ENCODE peak calls at places on chromosome 3, in four cellular contexts. D is HepG2, L is GM12878, F is K562. O is an unnamed sample.
A peak's percentile ranks its signal among the peaks of the same experiment; 100 is the strongest.

GRCh38 chr3:25471081-25471768 is 43.2 kb downstream of the RARB start:
- DNase-seq in D (no peak), L (no peak), F (no peak), O (no peak)

GRCh38 chr3:181705081-181705480 is 6.6 kb upstream of the SOX2 start:
- DNase-seq in D (no peak), L (no peak), F (no peak), O (no peak)

GRCh38 chr3:28792604-28793003 is 444.0 kb upstream of the AZI2 start:
- DNase-seq in D (no peak), L (no peak), F (no peak), O (no peak)

GRCh38 chr3:24185738-24186384 is 240.8 kb downstream of the NR1D2 start:
- DNase-seq in D (peak; percentile 26), L (no peak), F (peak; percentile 89), O (peak; percentile 64)

GRCh38 chr3:23712656-23713559 is 92.8 kb upstream of the UBE2E1 start:
- DNase-seq in D (no peak), L (no peak), F (no peak), O (no peak)

GRCh38 chr3:159854500-159855124 is 134.0 kb upstream of the IL12A start:
- DNase-seq in D (peak; percentile 3), L (no peak), F (no peak), O (no peak)

GRCh38 chr3:114827495-114827894 is 319.6 kb downstream of the ZBTB20 start:
- DNase-seq in D (peak; percentile 66), L (peak; percentile 16), F (peak; percentile 11), O (peak; percentile 33)

GRCh38 chr3:33982269-33982798 is 183.9 kb downstream of the PDCD6IP start:
- DNase-seq in D (no peak), L (no peak), F (no peak), O (no peak)

GRCh38 chr3:71299160-71299559 is 284.4 kb downstream of the FOXP1 start:
- DNase-seq in D (no peak), L (no peak), F (no peak), O (no peak)

GRCh38 chr3:160098261-160098908 is 109.8 kb downstream of the IL12A start:
- DNase-seq in D (no peak), L (no peak), F (no peak), O (no peak)

GRCh38 chr3:143163562-143163961 is 44.0 kb downstream of the CHST2 start:
- DNase-seq in D (no peak), L (no peak), F (no peak), O (no peak)

GRCh38 chr3:149284034-149284433 is 49.4 kb downstream of the TM4SF18 start:
- DNase-seq in D (no peak), L (no peak), F (no peak), O (no peak)

GRCh38 chr3:149282836-149283235 is 50.6 kb downstream of the TM4SF18 start:
- DNase-seq in D (no peak), L (no peak), F (no peak), O (no peak)

GRCh38 chr3:149280950-149281349 is 52.5 kb downstream of the TM4SF18 start:
- DNase-seq in D (no peak), L (no peak), F (no peak), O (no peak)

GRCh38 chr3:149282322-149282721 is 51.1 kb downstream of the TM4SF18 start:
- DNase-seq in D (no peak), L (no peak), F (no peak), O (no peak)

GRCh38 chr3:149283401-149283800 is 50.0 kb downstream of the TM4SF18 start:
- DNase-seq in D (no peak), L (no peak), F (no peak), O (no peak)
- TF ChIP-seq FOXM1 in D (no peak), L (no peak), F (no peak), O (no peak)

GRCh38 chr3:10770547-10770946 is 45.5 kb upstream of the SLC6A11 start:
- DNase-seq in D (no peak), L (no peak), F (no peak), O (no peak)

GRCh38 chr3:10772230-10773161 is 43.5 kb upstream of the SLC6A11 start:
- DNase-seq in D (peak; percentile 52), L (no peak), F (no peak), O (peak; percentile 38)

GRCh38 chr3:10770981-10771380 is 45.0 kb upstream of the SLC6A11 start:
- DNase-seq in D (no peak), L (no peak), F (no peak), O (no peak)

GRCh38 chr3:10774129-10774670 is 41.8 kb upstream of the SLC6A11 start:
- DNase-seq in D (no peak), L (no peak), F (no peak), O (no peak)

DNA sequence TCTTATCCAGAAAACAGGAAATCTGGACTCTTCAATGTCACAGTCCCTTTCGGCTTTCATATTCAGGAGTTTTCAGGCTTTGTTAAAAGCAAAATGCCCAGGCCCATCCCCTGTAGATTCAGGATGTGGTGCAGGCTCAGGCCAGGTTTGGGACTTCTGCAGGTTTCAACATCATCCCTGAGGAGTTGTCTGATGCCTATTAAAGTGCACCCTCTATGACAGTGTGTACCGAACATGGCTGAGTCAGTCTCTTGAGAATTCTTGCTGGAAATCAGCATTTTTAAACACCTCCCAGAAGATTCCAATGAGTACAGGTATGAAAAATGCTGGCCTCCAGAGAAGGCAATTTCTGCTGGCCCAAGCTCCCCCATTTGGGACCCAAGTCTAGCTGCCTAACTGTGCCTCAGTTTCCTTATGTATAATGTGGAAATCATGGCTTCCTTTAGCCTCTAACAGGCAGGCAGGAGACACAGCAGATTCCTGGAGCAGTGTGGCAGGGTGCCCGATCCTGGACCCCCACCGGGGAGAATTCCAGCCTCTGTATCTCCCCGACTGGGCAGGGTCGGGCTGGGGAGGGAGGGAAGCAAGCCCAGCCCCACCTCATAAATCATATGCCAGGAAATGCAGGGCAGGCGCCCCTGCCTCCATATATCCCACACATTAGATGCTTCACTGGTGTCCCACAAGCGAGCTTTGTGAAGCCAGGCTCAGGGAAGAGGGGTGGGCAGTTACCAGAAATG is 44.4 kb upstream of the SLC6A11 start:
- DNase-seq in D (no peak), L (no peak), F (no peak), O (no peak)
- TF ChIP-seq SP1 in D (no peak), L (no peak), F (no peak), O (no peak)

GRCh38 chr3:36603423-36603822 is 160.9 kb downstream of the DCLK3 start:
- DNase-seq in D (no peak), L (no peak), F (no peak), O (no peak)

GRCh38 chr3:36606871-36607765 is 157.2 kb downstream of the DCLK3 start:
- DNase-seq in D (no peak), L (no peak), F (no peak), O (no peak)
- TF ChIP-seq FOXM1 in D (no peak), L (no peak), F (no peak), O (no peak)

GRCh38 chr3:47469616-47470015 is 6.1 kb downstream of the SCAP start:
- DNase-seq in D (no peak), L (no peak), F (no peak), O (no peak)
- TF ChIP-seq SP1 in D (no peak), L (no peak), F (no peak), O (no peak)

GRCh38 chr3:188706599-188706998 is 465.2 kb upstream of the TPRG1 start:
- DNase-seq in D (no peak), L (no peak), F (no peak), O (no peak)

GRCh38 chr3:188707396-188708288 is 464.1 kb upstream of the TPRG1 start:
- DNase-seq in D (peak; percentile 45), L (no peak), F (no peak), O (no peak)

GRCh38 chr3:188711898-188712256 is 459.9 kb upstream of the TPRG1 start:
- DNase-seq in D (no peak), L (no peak), F (no peak), O (no peak)

GRCh38 chr3:188712257-188712924 is 459.4 kb upstream of the TPRG1 start:
- DNase-seq in D (peak; percentile 83), L (no peak), F (no peak), O (no peak)
- TF ChIP-seq FOXM1 in D (no peak), L (no peak), F (no peak), O (no peak)

DNA sequence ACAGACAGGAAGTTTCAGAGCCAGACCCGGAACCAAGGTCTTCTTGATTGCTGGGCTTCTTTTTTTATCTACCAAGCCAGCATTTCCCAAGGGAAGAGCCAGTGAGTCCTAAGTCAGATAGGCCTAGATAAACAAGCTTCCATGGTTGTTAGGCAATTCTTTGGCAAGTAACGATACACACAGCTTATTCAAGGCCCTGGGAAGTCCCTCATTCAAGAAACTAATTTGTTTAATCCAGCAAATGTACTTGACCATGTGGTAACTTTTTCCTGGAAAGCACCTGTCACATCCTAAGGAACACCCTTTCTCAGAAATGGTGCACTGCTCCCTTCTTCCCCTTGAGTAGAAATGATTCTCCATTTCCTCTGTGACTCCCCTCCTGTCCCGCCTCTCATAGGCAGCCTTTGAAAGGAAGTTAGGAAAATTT is 209.9 kb downstream of the ITPR1 start:
- DNase-seq in D (no peak), L (no peak), F (no peak), O (no peak)
- TF ChIP-seq SP1 in D (no peak), L (no peak), F (no peak), O (no peak)

GRCh38 chr3:126049289-126050049 is 34.5 kb downstream of the SLC41A3 start:
- DNase-seq in D (peak; percentile 21), L (no peak), F (no peak), O (peak; percentile 2)
- TF ChIP-seq FOXM1 in D (no peak), L (no peak), F (no peak), O (no peak)

GRCh38 chr3:149151843-149152242 is 22.4 kb downstream of the HPS3 start:
- DNase-seq in D (no peak), L (no peak), F (peak; percentile 68), O (peak; percentile 16)
- TF ChIP-seq SP1 in D (no peak), L (no peak), F (no peak), O (no peak)

DNA sequence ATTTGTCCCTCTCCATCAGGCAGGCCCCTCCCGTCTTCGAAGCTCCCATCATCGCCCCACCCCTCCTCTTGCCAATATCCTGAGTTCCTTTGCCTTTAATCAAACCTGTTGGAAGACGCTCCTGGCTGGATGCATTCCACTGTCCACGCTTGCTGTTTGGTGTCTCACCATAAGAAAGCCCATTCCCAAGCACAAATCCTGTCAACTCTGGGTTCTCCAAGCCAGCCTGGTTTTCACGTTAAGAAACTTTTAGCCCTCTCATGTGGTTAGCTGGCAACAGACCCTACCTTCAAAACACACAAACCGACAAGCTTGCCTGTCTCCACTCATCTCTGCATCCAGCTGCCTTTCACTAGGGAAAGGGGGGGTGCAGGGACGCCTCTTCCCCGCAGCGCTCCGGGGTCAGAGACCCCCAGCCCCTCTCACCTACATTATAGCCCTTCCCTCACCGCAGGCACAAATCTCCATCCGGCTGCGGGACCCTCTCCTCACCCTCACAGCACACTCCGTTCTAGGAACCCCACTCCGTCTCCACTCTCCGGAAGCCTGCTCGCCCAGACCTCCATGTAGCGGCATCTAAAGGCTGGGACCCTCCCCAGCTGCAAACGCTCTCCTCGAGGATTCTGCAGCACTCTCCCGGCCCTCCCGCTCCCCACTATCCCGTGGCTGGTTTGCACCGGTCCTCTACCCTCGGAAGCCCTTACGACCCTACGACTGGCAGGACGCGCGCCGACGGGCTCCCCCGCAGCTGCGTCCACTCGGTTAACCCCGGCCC is 959 bp downstream of the GORASP1 start:
- DNase-seq in D (no peak), L (no peak), F (no peak), O (no peak)
- TF ChIP-seq FOXM1 in D (no peak), L (no peak), F (no peak), O (no peak)

GRCh38 chr3:4492240-4493007 is 724 bp upstream of the ITPR1 start:
- DNase-seq in D (peak; percentile 50), L (no peak), F (peak; percentile 47), O (peak; percentile 43)
- TF ChIP-seq SP1 in D (no peak), L (no peak), F (no peak), O (no peak)

O was measured in HEK293T.